ENCODE peak calls at places on chromosomes 5 and 9, in four cellular contexts. One of them, this sample, is unnamed.
A peak's percentile ranks its signal among the peaks of the same experiment; 100 is the strongest.

GRCh38 chr9:18666348-18666747 is 192.4 kb downstream of the ADAMTSL1 start:
- DNase-seq in HepG2: no peak
- DNase-seq in K562: no peak
- DNase-seq in GM12878: no peak
- DNase-seq in this sample: no peak

GRCh38 chr5:107618233-107618632 is 52.5 kb downstream of the EFNA5 start:
- DNase-seq in HepG2: no peak
- DNase-seq in K562: no peak
- DNase-seq in GM12878: no peak
- DNase-seq in this sample: no peak

GRCh38 chr5:135565691-135566421 is 12.9 kb downstream of the CXCL14 start:
- DNase-seq in HepG2: peak; percentile 42
- DNase-seq in K562: peak; percentile 80
- DNase-seq in GM12878: no peak
- DNase-seq in this sample: peak; percentile 88

GRCh38 chr9:122991370-122991830 is 42.1 kb upstream of the GPR21 start:
- DNase-seq in HepG2: peak; percentile 25
- DNase-seq in K562: peak; percentile 55
- DNase-seq in GM12878: peak; percentile 23
- DNase-seq in this sample: no peak

GRCh38 chr5:54794437-54794970 is 190.9 kb downstream of the ESM1 start:
- DNase-seq in HepG2: no peak
- DNase-seq in K562: no peak
- DNase-seq in GM12878: no peak
- DNase-seq in this sample: no peak

GRCh38 chr5:93735378-93735777 is 6.0 kb downstream of the POU5F2 start:
- DNase-seq in HepG2: no peak
- DNase-seq in K562: no peak
- DNase-seq in GM12878: no peak
- DNase-seq in this sample: no peak

GRCh38 chr9:35923927-35924763 is 14.9 kb downstream of the SPAAR start:
- DNase-seq in HepG2: no peak
- DNase-seq in K562: peak; percentile 58
- DNase-seq in GM12878: no peak
- DNase-seq in this sample: no peak

GRCh38 chr5:180646963-180647305 is 2.5 kb downstream of the FLT4 start:
- DNase-seq in HepG2: no peak
- DNase-seq in K562: peak; percentile 2
- DNase-seq in GM12878: no peak
- DNase-seq in this sample: no peak

GRCh38 chr5:153998010-153998409 is 40.7 kb downstream of the FAM114A2 start:
- DNase-seq in HepG2: no peak
- DNase-seq in K562: no peak
- DNase-seq in GM12878: no peak
- DNase-seq in this sample: no peak

GRCh38 chr5:177109810-177110209 is 23.1 kb downstream of the FGFR4 start:
- DNase-seq in HepG2: no peak
- DNase-seq in K562: no peak
- DNase-seq in GM12878: no peak
- DNase-seq in this sample: no peak

GRCh38 chr9:86099695-86100364 is 472 bp upstream of the GOLM1 start:
- DNase-seq in HepG2: no peak
- DNase-seq in K562: no peak
- DNase-seq in GM12878: no peak
- DNase-seq in this sample: peak; percentile 26

GRCh38 chr5:81164936-81165335 is 68.2 kb upstream of the CKMT2 start:
- DNase-seq in HepG2: no peak
- DNase-seq in K562: no peak
- DNase-seq in GM12878: no peak
- DNase-seq in this sample: no peak

GRCh38 chr5:42366051-42366450 is 57.2 kb upstream of the GHR start:
- DNase-seq in HepG2: no peak
- DNase-seq in K562: no peak
- DNase-seq in GM12878: no peak
- DNase-seq in this sample: no peak

GRCh38 chr5:180742727-180743126 is 2.9 kb upstream of the OR2Y1 start:
- DNase-seq in HepG2: no peak
- DNase-seq in K562: no peak
- DNase-seq in GM12878: no peak
- DNase-seq in this sample: no peak

GRCh38 chr9:99040911-99041582 is 63.9 kb upstream of the TGFBR1 start:
- DNase-seq in HepG2: no peak
- DNase-seq in K562: no peak
- DNase-seq in GM12878: no peak
- DNase-seq in this sample: no peak

GRCh38 chr9:89537166-89537565 is 39.3 kb upstream of the SEMA4D start:
- DNase-seq in HepG2: no peak
- DNase-seq in K562: no peak
- DNase-seq in GM12878: no peak
- DNase-seq in this sample: no peak

DNA sequence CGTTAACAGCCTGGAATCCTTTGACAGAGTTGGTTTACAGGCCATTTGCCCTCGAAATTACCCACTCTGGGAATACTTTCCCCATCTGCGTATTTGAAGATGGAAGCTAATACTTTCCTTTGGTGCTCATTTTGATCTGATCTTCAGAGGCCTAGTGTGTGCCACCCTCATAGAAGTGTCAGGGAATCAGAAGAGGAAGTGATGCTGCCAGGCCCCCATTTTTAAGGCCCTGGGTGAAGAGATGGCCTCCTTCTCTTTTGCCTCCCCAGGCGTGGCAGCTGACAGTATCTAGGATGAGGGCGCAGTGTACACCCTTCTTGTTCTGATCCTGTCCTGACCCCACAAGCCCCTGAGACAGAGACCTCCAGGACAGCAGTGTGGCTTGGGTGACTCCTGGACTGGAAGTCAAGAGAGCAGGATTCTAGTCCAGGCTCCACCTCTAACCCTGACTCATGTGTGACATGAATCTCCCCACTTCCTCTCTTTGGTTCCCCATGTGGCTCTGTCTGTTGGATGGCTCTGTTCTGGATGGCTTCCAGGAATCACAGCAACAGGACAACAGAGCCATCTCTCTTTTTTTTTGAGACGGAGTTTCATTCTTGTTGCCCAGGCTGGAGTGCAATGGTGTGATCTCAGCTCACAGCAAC is 27.8 kb downstream of the CSF1R start:
- DNase-seq in HepG2: no peak
- DNase-seq in K562: peak; percentile 35
- DNase-seq in GM12878: no peak
- DNase-seq in this sample: no peak
- TF ChIP-seq MAX in HepG2: no peak
- TF ChIP-seq MAX in K562: peak; percentile 64
- TF ChIP-seq MAX in GM12878: no peak
- TF ChIP-seq MAX in this sample: no peak

GRCh38 chr9:37025381-37026084 is 8.5 kb downstream of the PAX5 start:
- DNase-seq in HepG2: no peak
- DNase-seq in K562: no peak
- DNase-seq in GM12878: no peak
- DNase-seq in this sample: no peak
- TF ChIP-seq CREM in HepG2: no peak
- TF ChIP-seq CREM in K562: no peak
- TF ChIP-seq CREM in GM12878: no peak
- TF ChIP-seq CREM in this sample: no peak

DNA sequence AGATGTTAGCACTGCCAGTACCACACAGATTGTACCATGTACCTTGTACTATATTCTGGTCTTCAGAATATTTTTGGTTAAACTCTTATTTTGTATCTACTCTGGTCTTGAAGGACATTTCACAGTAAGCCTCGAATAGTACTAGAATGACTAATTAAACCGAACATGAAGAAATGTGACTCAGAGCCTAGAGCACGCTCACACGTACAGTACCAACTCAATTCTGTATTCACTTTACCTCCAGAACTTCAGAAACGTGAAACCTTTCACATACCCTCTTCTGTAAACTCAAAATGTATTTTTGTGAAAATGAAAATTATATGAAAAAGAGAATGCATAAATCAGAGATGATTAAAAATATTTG is 112.8 kb downstream of the MVB12B start:
- DNase-seq in HepG2: no peak
- DNase-seq in K562: no peak
- DNase-seq in GM12878: no peak
- DNase-seq in this sample: no peak
- TF ChIP-seq MAX in HepG2: no peak
- TF ChIP-seq MAX in K562: no peak
- TF ChIP-seq MAX in GM12878: no peak
- TF ChIP-seq MAX in this sample: no peak

DNA sequence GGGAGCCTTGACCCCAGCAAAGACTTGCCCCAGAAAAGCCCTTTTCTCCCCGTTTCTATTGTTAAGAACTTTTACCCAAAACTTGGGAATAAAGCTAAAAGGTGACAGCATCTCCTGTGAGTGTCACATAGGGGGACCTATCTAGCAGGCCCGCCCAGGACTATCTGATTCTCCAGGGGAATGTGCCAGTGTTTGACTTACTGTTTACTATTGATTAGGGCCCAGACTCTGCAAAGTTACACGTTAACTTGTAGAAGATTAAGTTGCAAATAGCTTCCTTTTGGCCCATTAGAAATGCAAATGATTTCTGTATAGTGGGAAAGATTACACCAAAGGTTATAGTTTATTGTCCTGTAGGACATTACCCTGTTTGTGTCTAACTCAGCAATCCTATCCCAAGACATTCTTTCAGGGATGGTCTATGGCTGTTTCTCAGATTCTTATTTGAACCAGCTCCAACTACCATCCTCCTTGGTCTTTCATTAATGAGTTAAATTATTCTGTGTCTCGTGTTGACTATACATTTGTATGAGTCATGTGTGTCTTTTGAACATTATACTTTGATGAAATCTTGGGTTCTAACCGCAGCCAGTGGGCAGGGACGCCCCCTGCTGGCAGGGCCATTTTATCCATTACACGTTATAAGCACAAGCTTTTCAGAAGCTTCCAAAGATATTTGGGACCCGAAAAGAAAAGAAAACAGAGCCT is 60.7 kb downstream of the HRH2 start:
- DNase-seq in HepG2: no peak
- DNase-seq in K562: peak; percentile 56
- DNase-seq in GM12878: no peak
- DNase-seq in this sample: peak; percentile 70
- TF ChIP-seq CREM in HepG2: no peak
- TF ChIP-seq CREM in K562: no peak
- TF ChIP-seq CREM in GM12878: no peak
- TF ChIP-seq CREM in this sample: no peak

This sample was measured in WTC11.